ENCODE peak calls at places on chromosomes 11 and 22, in seven cellular contexts. K is fibroblast of the conjunctiva, S is neural progenitor cell, M is neural crest cell, U is ELR, E is globus pallidus, P is cardiac muscle cell. R is an unnamed sample.

GRCh38 chr22:20246368-20247009 is 21.6 kb downstream of the RTN4R start:
- DNase-seq in S (peak; percentile 65), P (no peak), E (no peak), M (no peak), K (no peak), U (no peak), R (peak; percentile 52)

GRCh38 chr22:38135133-38135706 is 24.7 kb upstream of the BAIAP2L2 start:
- DNase-seq in M (no peak), E (no peak), S (no peak), U (peak; percentile 96), K (peak; percentile 55), P (no peak), R (no peak)

GRCh38 chr22:43289976-43290663 is 53.1 kb downstream of the SCUBE1 start:
- DNase-seq in M (no peak), S (no peak), K (no peak), E (no peak), U (peak; percentile 45), P (no peak), R (no peak)

GRCh38 chr22:21991774-21992173 is 9.2 kb upstream of the TOP3B start:
- DNase-seq in U (no peak), K (no peak), P (no peak), E (no peak), S (no peak), M (no peak), R (no peak)

GRCh38 chr11:986270-986951 is 50.1 kb downstream of the MUC6 start:
- DNase-seq in K (no peak), U (no peak), S (no peak), E (no peak), P (no peak), M (no peak), R (no peak)

GRCh38 chr11:133818302-133818701 is 27.0 kb downstream of the SPATA19 start:
- DNase-seq in P (no peak), K (no peak), M (no peak), S (no peak), U (no peak), E (no peak), R (no peak)

GRCh38 chr11:60084866-60085265 is 3.6 kb upstream of the MS4A2 start:
- DNase-seq in K (no peak), U (no peak), E (no peak), S (no peak), M (no peak), P (no peak), R (no peak)

GRCh38 chr22:24486501-24486921 is 8.6 kb upstream of the UPB1 start:
- DNase-seq in K (peak; percentile 26), E (no peak), S (no peak), M (no peak), U (peak; percentile 90), P (no peak), R (no peak)

GRCh38 chr11:62269654-62270278 is at the start of gene SCGB2A2:
- DNase-seq in M (no peak), K (no peak), P (no peak), E (no peak), U (peak; percentile 3), S (no peak), R (no peak)

GRCh38 chr11:108628326-108628725 is 34.8 kb upstream of the EXPH5 start:
- DNase-seq in M (no peak), U (no peak), S (no peak), K (no peak), E (no peak), P (no peak), R (no peak)

GRCh38 chr11:107785401-107785800 is 73.2 kb downstream of the SLC35F2 start:
- DNase-seq in M (no peak), U (peak; percentile 50), E (no peak), P (no peak), S (no peak), K (no peak), R (no peak)

GRCh38 chr11:17767301-17767885 is 32.8 kb downstream of the KCNC1 start:
- DNase-seq in U (no peak), S (no peak), M (no peak), E (no peak), P (no peak), K (no peak), R (peak; percentile 4)

GRCh38 chr11:126153999-126154398 is 57.5 kb downstream of the RPUSD4 start:
- DNase-seq in M (no peak), P (no peak), U (peak; percentile 50), E (no peak), S (peak; percentile 82), K (peak; percentile 46), R (no peak)

GRCh38 chr11:11243790-11244469 is 109.1 kb downstream of the CSNK2A3 start:
- DNase-seq in K (no peak), E (no peak), M (peak; percentile 52), S (peak; percentile 82), P (peak; percentile 32), U (peak; percentile 9), R (peak; percentile 68)

GRCh38 chr11:44112083-44112865 is 16.8 kb downstream of the EXT2 start:
- DNase-seq in U (peak; percentile 80), E (no peak), M (no peak), S (no peak), P (no peak), K (peak; percentile 41), R (no peak)

GRCh38 chr11:122724520-122724919 is 69.0 kb downstream of the UBASH3B start:
- DNase-seq in E (no peak), M (no peak), S (no peak), P (no peak), U (peak; percentile 85), K (no peak), R (no peak)

GRCh38 chr11:106276126-106276525 is 198.7 kb downstream of the AASDHPPT start:
- DNase-seq in U (peak; percentile 33), K (no peak), P (no peak), M (no peak), E (no peak), S (no peak), R (no peak)

GRCh38 chr11:32113200-32113599 is 22.3 kb downstream of the RCN1 start:
- DNase-seq in E (no peak), U (no peak), M (no peak), P (no peak), S (no peak), K (peak; percentile 55), R (no peak)

GRCh38 chr11:112345708-112346107 is 85.0 kb upstream of the PLET1 start:
- DNase-seq in S (peak; percentile 13), M (no peak), P (peak; percentile 27), E (no peak), U (no peak), K (no peak), R (no peak)

GRCh38 chr11:44223261-44223660 is 86.7 kb downstream of the ALX4 start:
- DNase-seq in S (no peak), U (peak; percentile 33), E (no peak), K (no peak), P (no peak), M (no peak), R (no peak)

GRCh38 chr11:34650528-34650927 is 29.6 kb downstream of the EHF start:
- DNase-seq in U (no peak), S (no peak), P (no peak), M (no peak), K (no peak), E (no peak), R (no peak)

GRCh38 chr11:6703247-6704063 is 20.3 kb upstream of the MRPL17 start:
- DNase-seq in S (peak; percentile 67), E (peak; percentile 82), K (peak; percentile 45), M (peak; percentile 30), P (peak; percentile 58), U (peak; percentile 81), R (peak; percentile 23)